ENCODE peak calls at places on chromosomes 7 and 10, in six cellular contexts. Y, F, Z, U, N and I are unnamed samples.

GRCh38 chr10:132397036-132397541 is at the start of gene PWWP2B:
- DNase-seq in Y (peak), F (no peak), Z (no peak), U (no peak), N (no peak), I (peak)

GRCh38 chr7:107661081-107661864 is 645 bp downstream of the SLC26A4 start:
- DNase-seq in Y (peak), F (peak), Z (peak), U (peak), N (peak), I (peak)

GRCh38 chr7:94382155-94382554 is 12.5 kb upstream of the COL1A2 start:
- DNase-seq in Y (peak), F (no peak), Z (peak), U (no peak), N (no peak), I (peak)

GRCh38 chr7:141674201-141674671 is 27.7 kb downstream of the DENND11 start:
- DNase-seq in Y (no peak), F (peak), Z (no peak), U (peak), N (no peak), I (no peak)

GRCh38 chr7:138029941-138030340 is 28.1 kb upstream of the CREB3L2 start:
- DNase-seq in Y (no peak), F (peak), Z (peak), U (no peak), N (no peak), I (no peak)

GRCh38 chr7:98203261-98203963 is 7.8 kb upstream of the BHLHA15 start:
- DNase-seq in Y (no peak), F (no peak), Z (no peak), U (no peak), N (no peak), I (no peak)

GRCh38 chr10:92382631-92383030 is 91.7 kb downstream of the MARCHF5 start:
- DNase-seq in Y (no peak), F (peak), Z (no peak), U (no peak), N (no peak), I (no peak)

GRCh38 chr10:36489928-36490279 is 635.5 kb upstream of the ANKRD30A start:
- DNase-seq in Y (peak), F (peak), Z (no peak), U (no peak), N (no peak), I (peak)

GRCh38 chr10:124078714-124079113 is 14.7 kb downstream of the CHST15 start:
- DNase-seq in Y (no peak), F (no peak), Z (no peak), U (no peak), N (no peak), I (no peak)

GRCh38 chr7:22442887-22443369 is 57.1 kb downstream of the STEAP1B start:
- DNase-seq in Y (no peak), F (peak), Z (no peak), U (no peak), N (no peak), I (no peak)

GRCh38 chr10:63105811-63106755 is 27.0 kb upstream of the NRBF2 start:
- DNase-seq in Y (peak), F (no peak), Z (no peak), U (no peak), N (no peak), I (peak)

GRCh38 chr10:31977440-31978157 is 49.0 kb upstream of the ARHGAP12 start:
- DNase-seq in Y (peak), F (peak), Z (no peak), U (no peak), N (no peak), I (peak)

GRCh38 chr7:48365010-48365409 is 193.8 kb downstream of the ABCA13 start:
- DNase-seq in Y (no peak), F (no peak), Z (no peak), U (no peak), N (no peak), I (peak)

GRCh38 chr10:122089343-122090015 is 100.5 kb downstream of the TACC2 start:
- DNase-seq in Y (no peak), F (no peak), Z (peak), U (no peak), N (no peak), I (no peak)

GRCh38 chr10:10644317-10645111 is 373.2 kb upstream of the CELF2 start:
- DNase-seq in Y (peak), F (no peak), Z (no peak), U (no peak), N (no peak), I (peak)

GRCh38 chr7:130593033-130593432 is 75.5 kb downstream of the COPG2 start:
- DNase-seq in Y (no peak), F (no peak), Z (no peak), U (no peak), N (no peak), I (peak)

GRCh38 chr10:27771231-27771630 is 25.6 kb upstream of the MKX start:
- DNase-seq in Y (no peak), F (peak), Z (no peak), U (no peak), N (no peak), I (no peak)

GRCh38 chr10:14236341-14236740 is 94.4 kb downstream of the FRMD4A start:
- DNase-seq in Y (no peak), F (no peak), Z (no peak), U (no peak), N (no peak), I (no peak)

GRCh38 chr10:99522511-99523250 is 10.1 kb upstream of the NKX2-3 start:
- DNase-seq in Y (peak), F (peak), Z (no peak), U (no peak), N (peak), I (no peak)

GRCh38 chr7:25429731-25430130 is 201.4 kb upstream of the NPVF start:
- DNase-seq in Y (peak), F (no peak), Z (no peak), U (no peak), N (no peak), I (no peak)

GRCh38 chr10:126570631-126571170 is 99.8 kb downstream of the C10orf90 start:
- DNase-seq in Y (peak), F (no peak), Z (peak), U (no peak), N (no peak), I (no peak)

GRCh38 chr10:605632-606325 is 83.7 kb downstream of the DIP2C start:
- DNase-seq in Y (no peak), F (no peak), Z (no peak), U (no peak), N (no peak), I (no peak)

GRCh38 chr10:683448-684071 is 5.9 kb downstream of the DIP2C start:
- DNase-seq in Y (peak), F (no peak), Z (no peak), U (no peak), N (no peak), I (peak)

GRCh38 chr7:55127135-55127551 is 108.3 kb downstream of the EGFR start:
- DNase-seq in Y (no peak), F (no peak), Z (no peak), U (no peak), N (no peak), I (no peak)

GRCh38 chr7:12623885-12624498 is 53.5 kb downstream of the SCIN start:
- DNase-seq in Y (peak), F (peak), Z (peak), U (no peak), N (no peak), I (peak)

GRCh38 chr7:106285051-106285800 is 443 bp upstream of the NAMPT start:
- DNase-seq in Y (peak), F (peak), Z (peak), U (peak), N (peak), I (peak)

GRCh38 chr7:106285801-106286492 is 1.2 kb upstream of the NAMPT start:
- DNase-seq in Y (no peak), F (no peak), Z (no peak), U (no peak), N (no peak), I (peak)

GRCh38 chr7:106283831-106284515 is 810 bp downstream of the NAMPT start:
- DNase-seq in Y (peak), F (peak), Z (peak), U (peak), N (no peak), I (peak)

GRCh38 chr7:106283501-106283830 is 1.3 kb downstream of the NAMPT start:
- DNase-seq in Y (peak), F (no peak), Z (no peak), U (no peak), N (no peak), I (no peak)

GRCh38 chr7:106284516-106285050 is at the start of gene NAMPT:
- DNase-seq in Y (no peak), F (no peak), Z (no peak), U (no peak), N (peak), I (no peak)
- H4K8ac ChIP-seq in Y (peak), F (no peak), Z (peak), U (peak), N (peak), I (peak)

GRCh38 chr7:158261362-158262235 is 326.0 kb downstream of the PTPRN2 start:
- DNase-seq in Y (no peak), F (no peak), Z (no peak), U (no peak), N (no peak), I (no peak)
- H4K8ac ChIP-seq in Y (no peak), F (no peak), Z (no peak), U (no peak), N (no peak), I (no peak)

DNA sequence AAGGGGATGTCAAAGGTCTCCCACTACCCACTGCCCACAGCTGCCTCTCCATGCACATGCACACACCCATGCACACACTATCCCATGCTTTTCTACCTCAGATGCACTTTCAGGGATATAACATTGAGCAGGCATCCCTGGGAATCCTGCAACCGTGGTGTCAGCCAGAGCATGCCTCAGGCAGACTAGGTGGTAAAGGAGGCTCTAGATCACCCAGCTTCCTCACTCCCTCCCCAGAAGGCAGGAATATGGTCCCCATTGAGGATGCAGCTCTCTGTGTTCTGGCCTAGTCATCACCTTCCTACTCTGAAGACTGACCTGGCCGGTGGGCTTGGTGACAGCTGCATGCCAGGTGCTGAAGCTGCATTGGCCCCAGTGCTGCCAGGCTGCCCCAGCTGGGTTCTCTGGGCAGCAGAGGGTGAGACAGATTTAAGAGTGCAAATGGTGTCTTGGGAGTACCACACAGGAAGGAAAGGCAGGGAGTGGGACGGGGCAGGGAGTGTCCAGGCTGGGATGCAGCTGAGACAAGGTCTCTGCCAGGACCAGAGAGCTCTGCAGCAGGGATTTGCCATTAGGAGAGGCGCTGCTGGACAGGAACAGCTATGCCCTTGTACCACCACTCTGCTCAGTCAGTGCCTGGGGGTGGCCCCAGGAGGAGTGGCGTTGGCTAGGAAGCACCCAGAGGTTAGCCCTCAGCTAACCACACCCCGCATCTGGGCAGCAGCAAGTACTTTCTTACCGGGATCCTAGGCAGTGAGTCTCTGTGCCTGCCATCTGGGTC is 53.4 kb upstream of the GDF10 start:
- DNase-seq in Y (no peak), F (no peak), Z (no peak), U (no peak), N (no peak), I (no peak)
- H4K8ac ChIP-seq in Y (no peak), F (no peak), Z (no peak), U (no peak), N (no peak), I (no peak)

GRCh38 chr7:139340037-139340807 is 915 bp upstream of the FMC1 start:
- DNase-seq in Y (peak), F (peak), Z (peak), U (peak), N (peak), I (peak)

GRCh38 chr7:139341058-139341775 is at the start of gene FMC1:
- DNase-seq in Y (peak), F (peak), Z (peak), U (peak), N (peak), I (peak)

GRCh38 chr7:139339698-139340036 is 1.5 kb upstream of the FMC1 start:
- DNase-seq in Y (no peak), F (no peak), Z (no peak), U (no peak), N (no peak), I (no peak)

GRCh38 chr7:139340808-139341057 is 404 bp upstream of the FMC1 start:
- DNase-seq in Y (no peak), F (no peak), Z (no peak), U (no peak), N (no peak), I (no peak)

GRCh38 chr7:139341776-139342244 is 673 bp downstream of the FMC1 start:
- DNase-seq in Y (no peak), F (no peak), Z (peak), U (no peak), N (no peak), I (no peak)
- H4K8ac ChIP-seq in Y (no peak), F (peak), Z (peak), U (no peak), N (no peak), I (peak)

GRCh38 chr7:45987521-45988290 is 66.6 kb upstream of the IGFBP3 start:
- DNase-seq in Y (no peak), F (no peak), Z (no peak), U (no peak), N (no peak), I (no peak)

GRCh38 chr7:45984386-45985295 is 63.6 kb upstream of the IGFBP3 start:
- DNase-seq in Y (no peak), F (peak), Z (no peak), U (no peak), N (no peak), I (no peak)

GRCh38 chr7:45985902-45986301 is 64.8 kb upstream of the IGFBP3 start:
- DNase-seq in Y (peak), F (peak), Z (peak), U (no peak), N (no peak), I (peak)

GRCh38 chr7:45988405-45989057 is 67.5 kb upstream of the IGFBP3 start:
- DNase-seq in Y (no peak), F (no peak), Z (peak), U (no peak), N (no peak), I (no peak)

GRCh38 chr7:45986355-45987298 is 65.6 kb upstream of the IGFBP3 start:
- DNase-seq in Y (no peak), F (no peak), Z (peak), U (no peak), N (no peak), I (no peak)
- H4K8ac ChIP-seq in Y (no peak), F (no peak), Z (no peak), U (no peak), N (no peak), I (peak)

GRCh38 chr7:14787551-14787950 is 115.0 kb downstream of the DGKB start:
- DNase-seq in Y (no peak), F (no peak), Z (no peak), U (no peak), N (no peak), I (no peak)

GRCh38 chr7:14786314-14786895 is 116.1 kb downstream of the DGKB start:
- DNase-seq in Y (no peak), F (no peak), Z (no peak), U (no peak), N (no peak), I (no peak)
- H4K8ac ChIP-seq in Y (no peak), F (no peak), Z (no peak), U (no peak), N (no peak), I (no peak)